ENCODE peak calls at places on chromosomes 3 and 15, in seven cellular contexts. One of them, this sample, is unnamed.

GRCh38 chr3:189298469-189299375 is 127.0 kb downstream of the TPRG1 start:
- DNase-seq in prostate gland: no peak
- DNase-seq in ELF-1: no peak
- DNase-seq in left cardiac atrium: no peak
- DNase-seq in effector memory CD8-positive, alpha-beta T cell: no peak
- DNase-seq in fibroblast of mammary gland: peak
- DNase-seq in erythroblast: no peak
- DNase-seq in this sample: no peak

GRCh38 chr3:197430502-197430901 is 125.3 kb downstream of the BDH1 start:
- DNase-seq in effector memory CD8-positive, alpha-beta T cell: no peak
- DNase-seq in fibroblast of mammary gland: peak
- DNase-seq in left cardiac atrium: no peak
- DNase-seq in ELF-1: no peak
- DNase-seq in erythroblast: no peak
- DNase-seq in prostate gland: no peak
- DNase-seq in this sample: no peak

GRCh38 chr3:2656806-2657205 is 453.4 kb downstream of the IL5RA start:
- DNase-seq in ELF-1: no peak
- DNase-seq in effector memory CD8-positive, alpha-beta T cell: no peak
- DNase-seq in prostate gland: no peak
- DNase-seq in erythroblast: no peak
- DNase-seq in left cardiac atrium: no peak
- DNase-seq in fibroblast of mammary gland: no peak
- DNase-seq in this sample: no peak

GRCh38 chr15:81146006-81146405 is 11.9 kb downstream of the CFAP161 start:
- DNase-seq in erythroblast: no peak
- DNase-seq in prostate gland: no peak
- DNase-seq in ELF-1: no peak
- DNase-seq in effector memory CD8-positive, alpha-beta T cell: no peak
- DNase-seq in fibroblast of mammary gland: peak
- DNase-seq in left cardiac atrium: no peak
- DNase-seq in this sample: no peak

GRCh38 chr3:27639271-27639670 is 82.9 kb downstream of the EOMES start:
- DNase-seq in erythroblast: no peak
- DNase-seq in prostate gland: no peak
- DNase-seq in effector memory CD8-positive, alpha-beta T cell: peak
- DNase-seq in ELF-1: no peak
- DNase-seq in left cardiac atrium: no peak
- DNase-seq in fibroblast of mammary gland: no peak
- DNase-seq in this sample: peak

GRCh38 chr3:42764115-42764514 is 8.9 kb downstream of the CCDC13 start:
- DNase-seq in effector memory CD8-positive, alpha-beta T cell: no peak
- DNase-seq in erythroblast: no peak
- DNase-seq in left cardiac atrium: no peak
- DNase-seq in fibroblast of mammary gland: no peak
- DNase-seq in prostate gland: no peak
- DNase-seq in ELF-1: peak
- DNase-seq in this sample: no peak

GRCh38 chr3:127286571-127287140 is 1.2 kb downstream of the PRR20G start:
- DNase-seq in effector memory CD8-positive, alpha-beta T cell: no peak
- DNase-seq in ELF-1: no peak
- DNase-seq in left cardiac atrium: no peak
- DNase-seq in fibroblast of mammary gland: peak
- DNase-seq in prostate gland: no peak
- DNase-seq in erythroblast: no peak
- DNase-seq in this sample: no peak

GRCh38 chr3:143311096-143311495 is 191.5 kb downstream of the CHST2 start:
- DNase-seq in left cardiac atrium: no peak
- DNase-seq in effector memory CD8-positive, alpha-beta T cell: no peak
- DNase-seq in prostate gland: no peak
- DNase-seq in ELF-1: no peak
- DNase-seq in fibroblast of mammary gland: peak
- DNase-seq in erythroblast: peak
- DNase-seq in this sample: no peak

GRCh38 chr15:98668566-98669308 is 20.4 kb downstream of the IGF1R start:
- DNase-seq in effector memory CD8-positive, alpha-beta T cell: no peak
- DNase-seq in prostate gland: no peak
- DNase-seq in left cardiac atrium: no peak
- DNase-seq in ELF-1: no peak
- DNase-seq in erythroblast: no peak
- DNase-seq in fibroblast of mammary gland: peak
- DNase-seq in this sample: no peak

GRCh38 chr3:42055291-42055690 is 35.9 kb upstream of the TRAK1 start:
- DNase-seq in prostate gland: no peak
- DNase-seq in erythroblast: no peak
- DNase-seq in effector memory CD8-positive, alpha-beta T cell: no peak
- DNase-seq in fibroblast of mammary gland: peak
- DNase-seq in left cardiac atrium: no peak
- DNase-seq in ELF-1: no peak
- DNase-seq in this sample: no peak

GRCh38 chr3:115862099-115862498 is 238.8 kb downstream of the GAP43 start:
- DNase-seq in left cardiac atrium: no peak
- DNase-seq in effector memory CD8-positive, alpha-beta T cell: no peak
- DNase-seq in erythroblast: no peak
- DNase-seq in fibroblast of mammary gland: no peak
- DNase-seq in prostate gland: no peak
- DNase-seq in ELF-1: no peak
- DNase-seq in this sample: no peak

GRCh38 chr3:167876603-167877325 is 141.2 kb downstream of the SERPINI1 start:
- DNase-seq in prostate gland: no peak
- DNase-seq in erythroblast: peak
- DNase-seq in left cardiac atrium: no peak
- DNase-seq in ELF-1: no peak
- DNase-seq in effector memory CD8-positive, alpha-beta T cell: no peak
- DNase-seq in fibroblast of mammary gland: peak
- DNase-seq in this sample: no peak

GRCh38 chr3:119427669-119428068 is 35.7 kb downstream of the TMEM39A start:
- DNase-seq in left cardiac atrium: no peak
- DNase-seq in ELF-1: no peak
- DNase-seq in fibroblast of mammary gland: peak
- DNase-seq in prostate gland: no peak
- DNase-seq in erythroblast: peak
- DNase-seq in effector memory CD8-positive, alpha-beta T cell: no peak
- DNase-seq in this sample: no peak

GRCh38 chr3:167662919-167663400 is 9.2 kb upstream of the WDR49 start:
- DNase-seq in erythroblast: no peak
- DNase-seq in effector memory CD8-positive, alpha-beta T cell: no peak
- DNase-seq in left cardiac atrium: no peak
- DNase-seq in ELF-1: no peak
- DNase-seq in fibroblast of mammary gland: no peak
- DNase-seq in prostate gland: no peak
- DNase-seq in this sample: no peak

GRCh38 chr3:160643994-160644393 is 33.0 kb upstream of the ARL14 start:
- DNase-seq in effector memory CD8-positive, alpha-beta T cell: no peak
- DNase-seq in left cardiac atrium: no peak
- DNase-seq in prostate gland: no peak
- DNase-seq in fibroblast of mammary gland: no peak
- DNase-seq in erythroblast: no peak
- DNase-seq in ELF-1: no peak
- DNase-seq in this sample: no peak

GRCh38 chr3:123854905-123855304 is 29.2 kb downstream of the MYLK start:
- DNase-seq in effector memory CD8-positive, alpha-beta T cell: no peak
- DNase-seq in left cardiac atrium: no peak
- DNase-seq in ELF-1: no peak
- DNase-seq in prostate gland: no peak
- DNase-seq in fibroblast of mammary gland: no peak
- DNase-seq in erythroblast: no peak
- DNase-seq in this sample: no peak

GRCh38 chr3:133869601-133870000 is 26.1 kb downstream of the RAB6B start:
- DNase-seq in left cardiac atrium: no peak
- DNase-seq in ELF-1: no peak
- DNase-seq in erythroblast: no peak
- DNase-seq in prostate gland: no peak
- DNase-seq in effector memory CD8-positive, alpha-beta T cell: no peak
- DNase-seq in fibroblast of mammary gland: no peak
- DNase-seq in this sample: no peak

GRCh38 chr3:112647122-112647521 is 6.2 kb upstream of the CCDC80 start:
- DNase-seq in left cardiac atrium: no peak
- DNase-seq in fibroblast of mammary gland: peak
- DNase-seq in ELF-1: peak
- DNase-seq in prostate gland: no peak
- DNase-seq in erythroblast: no peak
- DNase-seq in effector memory CD8-positive, alpha-beta T cell: no peak
- DNase-seq in this sample: no peak

GRCh38 chr3:67382551-67382950 is 271.9 kb downstream of the SUCLG2 start:
- DNase-seq in prostate gland: no peak
- DNase-seq in fibroblast of mammary gland: no peak
- DNase-seq in effector memory CD8-positive, alpha-beta T cell: no peak
- DNase-seq in ELF-1: no peak
- DNase-seq in left cardiac atrium: no peak
- DNase-seq in erythroblast: no peak
- DNase-seq in this sample: no peak

GRCh38 chr3:3038201-3038991 is 71.8 kb downstream of the IL5RA start:
- DNase-seq in ELF-1: peak
- DNase-seq in left cardiac atrium: peak
- DNase-seq in prostate gland: peak
- DNase-seq in fibroblast of mammary gland: no peak
- DNase-seq in erythroblast: no peak
- DNase-seq in effector memory CD8-positive, alpha-beta T cell: no peak
- DNase-seq in this sample: no peak

GRCh38 chr3:52118156-52118875 is 35.9 kb downstream of the POC1A start:
- DNase-seq in prostate gland: no peak
- DNase-seq in effector memory CD8-positive, alpha-beta T cell: no peak
- DNase-seq in ELF-1: no peak
- DNase-seq in fibroblast of mammary gland: no peak
- DNase-seq in left cardiac atrium: peak
- DNase-seq in erythroblast: no peak
- DNase-seq in this sample: no peak

GRCh38 chr15:76196286-76196948 is 114.9 kb downstream of the ETFA start:
- DNase-seq in effector memory CD8-positive, alpha-beta T cell: no peak
- DNase-seq in ELF-1: peak
- DNase-seq in prostate gland: peak
- DNase-seq in left cardiac atrium: peak
- DNase-seq in fibroblast of mammary gland: peak
- DNase-seq in erythroblast: peak
- DNase-seq in this sample: no peak

GRCh38 chr3:139686624-139687023 is 8.9 kb upstream of the NMNAT3 start:
- DNase-seq in ELF-1: no peak
- DNase-seq in effector memory CD8-positive, alpha-beta T cell: no peak
- DNase-seq in left cardiac atrium: no peak
- DNase-seq in fibroblast of mammary gland: no peak
- DNase-seq in prostate gland: no peak
- DNase-seq in erythroblast: no peak
- DNase-seq in this sample: no peak

GRCh38 chr3:66405701-66406091 is 95.1 kb downstream of the LRIG1 start:
- DNase-seq in erythroblast: no peak
- DNase-seq in fibroblast of mammary gland: peak
- DNase-seq in prostate gland: no peak
- DNase-seq in left cardiac atrium: peak
- DNase-seq in effector memory CD8-positive, alpha-beta T cell: no peak
- DNase-seq in ELF-1: no peak
- DNase-seq in this sample: no peak

GRCh38 chr15:69697913-69698312 is 245.3 kb downstream of the RPLP1 start:
- DNase-seq in fibroblast of mammary gland: no peak
- DNase-seq in effector memory CD8-positive, alpha-beta T cell: no peak
- DNase-seq in erythroblast: no peak
- DNase-seq in prostate gland: no peak
- DNase-seq in ELF-1: no peak
- DNase-seq in left cardiac atrium: no peak
- DNase-seq in this sample: no peak

GRCh38 chr15:53658827-53659226 is 100.6 kb downstream of the WDR72 start:
- DNase-seq in prostate gland: no peak
- DNase-seq in ELF-1: no peak
- DNase-seq in erythroblast: no peak
- DNase-seq in effector memory CD8-positive, alpha-beta T cell: no peak
- DNase-seq in fibroblast of mammary gland: no peak
- DNase-seq in left cardiac atrium: no peak
- DNase-seq in this sample: no peak

GRCh38 chr3:105397974-105398373 is 31.3 kb downstream of the ALCAM start:
- DNase-seq in left cardiac atrium: no peak
- DNase-seq in fibroblast of mammary gland: no peak
- DNase-seq in prostate gland: no peak
- DNase-seq in effector memory CD8-positive, alpha-beta T cell: no peak
- DNase-seq in erythroblast: no peak
- DNase-seq in ELF-1: no peak
- DNase-seq in this sample: no peak

GRCh38 chr3:79651536-79652065 is 116.2 kb downstream of the ROBO1 start:
- DNase-seq in left cardiac atrium: no peak
- DNase-seq in effector memory CD8-positive, alpha-beta T cell: no peak
- DNase-seq in fibroblast of mammary gland: no peak
- DNase-seq in prostate gland: no peak
- DNase-seq in ELF-1: no peak
- DNase-seq in erythroblast: no peak
- DNase-seq in this sample: no peak

GRCh38 chr15:97875513-97876285 is 84.8 kb upstream of the ARRDC4 start:
- DNase-seq in ELF-1: peak
- DNase-seq in erythroblast: peak
- DNase-seq in fibroblast of mammary gland: no peak
- DNase-seq in effector memory CD8-positive, alpha-beta T cell: no peak
- DNase-seq in left cardiac atrium: peak
- DNase-seq in prostate gland: no peak
- DNase-seq in this sample: no peak

GRCh38 chr3:7518471-7518870 is 657.6 kb downstream of the GRM7 start:
- DNase-seq in effector memory CD8-positive, alpha-beta T cell: no peak
- DNase-seq in prostate gland: peak
- DNase-seq in ELF-1: no peak
- DNase-seq in fibroblast of mammary gland: peak
- DNase-seq in erythroblast: no peak
- DNase-seq in left cardiac atrium: no peak
- DNase-seq in this sample: no peak

GRCh38 chr3:53616971-53617892 is 122.8 kb downstream of the CACNA1D start:
- DNase-seq in effector memory CD8-positive, alpha-beta T cell: no peak
- DNase-seq in erythroblast: no peak
- DNase-seq in left cardiac atrium: no peak
- DNase-seq in prostate gland: no peak
- DNase-seq in fibroblast of mammary gland: peak
- DNase-seq in ELF-1: no peak
- DNase-seq in this sample: no peak

GRCh38 chr3:115912372-115912771 is 289.1 kb downstream of the GAP43 start:
- DNase-seq in ELF-1: no peak
- DNase-seq in left cardiac atrium: peak
- DNase-seq in erythroblast: no peak
- DNase-seq in effector memory CD8-positive, alpha-beta T cell: no peak
- DNase-seq in fibroblast of mammary gland: peak
- DNase-seq in prostate gland: no peak
- DNase-seq in this sample: no peak

GRCh38 chr3:157388976-157389375 is 47.7 kb upstream of the PTX3 start:
- DNase-seq in effector memory CD8-positive, alpha-beta T cell: no peak
- DNase-seq in prostate gland: no peak
- DNase-seq in erythroblast: no peak
- DNase-seq in left cardiac atrium: no peak
- DNase-seq in ELF-1: no peak
- DNase-seq in fibroblast of mammary gland: peak
- DNase-seq in this sample: no peak

GRCh38 chr15:74167891-74168331 is 5.6 kb upstream of the ISLR start:
- DNase-seq in fibroblast of mammary gland: no peak
- DNase-seq in left cardiac atrium: no peak
- DNase-seq in effector memory CD8-positive, alpha-beta T cell: no peak
- DNase-seq in ELF-1: no peak
- DNase-seq in erythroblast: no peak
- DNase-seq in prostate gland: no peak
- DNase-seq in this sample: no peak

GRCh38 chr3:134326760-134327593 is 47.3 kb downstream of the AMOTL2 start:
- DNase-seq in prostate gland: no peak
- DNase-seq in left cardiac atrium: peak
- DNase-seq in erythroblast: no peak
- DNase-seq in effector memory CD8-positive, alpha-beta T cell: no peak
- DNase-seq in fibroblast of mammary gland: peak
- DNase-seq in ELF-1: peak
- DNase-seq in this sample: no peak

GRCh38 chr3:26281284-26281977 is 341.1 kb upstream of the LRRC3B start:
- DNase-seq in ELF-1: no peak
- DNase-seq in erythroblast: no peak
- DNase-seq in effector memory CD8-positive, alpha-beta T cell: no peak
- DNase-seq in fibroblast of mammary gland: no peak
- DNase-seq in left cardiac atrium: no peak
- DNase-seq in prostate gland: peak
- DNase-seq in this sample: no peak

GRCh38 chr3:34260266-34260990 is 462.0 kb downstream of the PDCD6IP start:
- DNase-seq in prostate gland: peak
- DNase-seq in erythroblast: peak
- DNase-seq in left cardiac atrium: peak
- DNase-seq in fibroblast of mammary gland: peak
- DNase-seq in effector memory CD8-positive, alpha-beta T cell: no peak
- DNase-seq in ELF-1: peak
- DNase-seq in this sample: no peak

GRCh38 chr3:49714728-49715550 is 4.5 kb downstream of the AMIGO3 start:
- DNase-seq in ELF-1: no peak
- DNase-seq in fibroblast of mammary gland: no peak
- DNase-seq in effector memory CD8-positive, alpha-beta T cell: no peak
- DNase-seq in erythroblast: no peak
- DNase-seq in left cardiac atrium: no peak
- DNase-seq in prostate gland: no peak
- DNase-seq in this sample: no peak